ENCODE peak calls at places on chromosomes 16 and 17, in ten cellular contexts. R, S, G, O, J, L, P, K, F and X are unnamed samples.

GRCh38 chr17:40541873-40542561 is 23.3 kb downstream of the CCR7 start:
- DNase-seq in R (no peak), S (no peak), G (no peak), O (no peak), J (no peak), L (no peak), P (no peak), K (no peak), F (no peak), X (no peak)

GRCh38 chr16:23835390-23836077 is at the start of gene PRKCB:
- DNase-seq in R (peak), S (peak), G (peak), O (peak), J (peak), L (peak), P (peak), K (peak), F (peak), X (no peak)

GRCh38 chr16:87621976-87622713 is 19.8 kb downstream of the JPH3 start:
- DNase-seq in R (no peak), S (no peak), G (no peak), O (no peak), J (no peak), L (no peak), P (no peak), K (no peak), F (no peak), X (no peak)

GRCh38 chr17:57369509-57369945 is 113.2 kb downstream of the MSI2 start:
- DNase-seq in R (no peak), S (no peak), G (no peak), O (no peak), J (peak), L (no peak), P (peak), K (no peak), F (no peak), X (no peak)

GRCh38 chr17:51541215-51541614 is 280.9 kb downstream of the UTP18 start:
- DNase-seq in R (no peak), S (no peak), G (no peak), O (no peak), J (no peak), L (no peak), P (no peak), K (no peak), F (no peak), X (no peak)

GRCh38 chr17:40070644-40070894 is 7.8 kb downstream of the THRA start:
- DNase-seq in R (no peak), S (no peak), G (no peak), O (no peak), J (no peak), L (no peak), P (no peak), K (no peak), F (no peak), X (no peak)

GRCh38 chr16:27841061-27841801 is 222.3 kb downstream of the GSG1L start:
- DNase-seq in R (no peak), S (no peak), G (peak), O (no peak), J (no peak), L (no peak), P (no peak), K (no peak), F (no peak), X (no peak)

GRCh38 chr17:9676084-9676483 is 30.8 kb downstream of the USP43 start:
- DNase-seq in R (no peak), S (no peak), G (no peak), O (no peak), J (no peak), L (no peak), P (no peak), K (no peak), F (no peak), X (no peak)

GRCh38 chr17:57567278-57567677 is 177.8 kb downstream of the CCDC182 start:
- DNase-seq in R (no peak), S (no peak), G (no peak), O (no peak), J (no peak), L (peak), P (no peak), K (no peak), F (no peak), X (no peak)

GRCh38 chr16:65521685-65522338 is 399.9 kb upstream of the CDH11 start:
- DNase-seq in R (no peak), S (no peak), G (no peak), O (no peak), J (no peak), L (no peak), P (peak), K (no peak), F (no peak), X (no peak)

GRCh38 chr17:73431401-73432205 is 119.8 kb upstream of the CDC42EP4 start:
- DNase-seq in R (no peak), S (no peak), G (peak), O (no peak), J (no peak), L (no peak), P (no peak), K (no peak), F (no peak), X (no peak)

GRCh38 chr17:82216301-82217119 is 3.9 kb upstream of the CCDC57 start:
- DNase-seq in R (peak), S (no peak), G (no peak), O (no peak), J (peak), L (no peak), P (peak), K (peak), F (peak), X (no peak)

GRCh38 chr16:12111819-12112218 is 135.3 kb downstream of the SNX29 start:
- DNase-seq in R (no peak), S (no peak), G (no peak), O (no peak), J (no peak), L (no peak), P (no peak), K (no peak), F (no peak), X (no peak)

GRCh38 chr17:15963670-15964110 is 18.8 kb downstream of the ADORA2B start:
- DNase-seq in R (no peak), S (no peak), G (no peak), O (no peak), J (peak), L (no peak), P (peak), K (no peak), F (no peak), X (no peak)

GRCh38 chr17:3875317-3875716 is 17.5 kb downstream of the CAMKK1 start:
- DNase-seq in R (no peak), S (no peak), G (no peak), O (no peak), J (no peak), L (no peak), P (no peak), K (no peak), F (no peak), X (no peak)

GRCh38 chr17:65230040-65230439 is 92.9 kb downstream of the RGS9 start:
- DNase-seq in R (no peak), S (no peak), G (no peak), O (no peak), J (no peak), L (no peak), P (no peak), K (no peak), F (no peak), X (no peak)

GRCh38 chr17:9258115-9259020 is 237.1 kb downstream of the NTN1 start:
- DNase-seq in R (no peak), S (no peak), G (no peak), O (no peak), J (no peak), L (no peak), P (peak), K (no peak), F (no peak), X (no peak)

GRCh38 chr17:70017112-70017511 is 57.9 kb upstream of the KCNJ16 start:
- DNase-seq in R (no peak), S (no peak), G (no peak), O (no peak), J (no peak), L (no peak), P (no peak), K (no peak), F (no peak), X (no peak)

GRCh38 chr16:55301385-55302008 is 22.5 kb upstream of the IRX6 start:
- DNase-seq in R (no peak), S (no peak), G (no peak), O (no peak), J (no peak), L (no peak), P (no peak), K (no peak), F (no peak), X (no peak)

GRCh38 chr17:3754458-3755334 is 31.0 kb downstream of the HASPIN start:
- DNase-seq in R (no peak), S (peak), G (peak), O (peak), J (no peak), L (peak), P (no peak), K (peak), F (peak), X (no peak)

GRCh38 chr16:70675851-70676513 is 9.9 kb downstream of the MTSS2 start:
- DNase-seq in R (no peak), S (no peak), G (no peak), O (no peak), J (no peak), L (no peak), P (no peak), K (no peak), F (no peak), X (no peak)

GRCh38 chr17:66915204-66915611 is 49.3 kb upstream of the CACNG4 start:
- DNase-seq in R (no peak), S (no peak), G (peak), O (no peak), J (no peak), L (no peak), P (no peak), K (no peak), F (no peak), X (no peak)

GRCh38 chr16:89006036-89006752 is 29.2 kb upstream of the CBFA2T3 start:
- DNase-seq in R (no peak), S (no peak), G (no peak), O (no peak), J (no peak), L (no peak), P (no peak), K (no peak), F (no peak), X (no peak)

GRCh38 chr16:80092686-80093085 is 448.1 kb upstream of the DYNLRB2 start:
- DNase-seq in R (no peak), S (no peak), G (no peak), O (no peak), J (no peak), L (no peak), P (no peak), K (no peak), F (no peak), X (no peak)

GRCh38 chr16:62213763-62214162 is 177.5 kb upstream of the CDH8 start:
- DNase-seq in R (no peak), S (peak), G (peak), O (no peak), J (no peak), L (no peak), P (no peak), K (no peak), F (no peak), X (no peak)

GRCh38 chr17:74446551-74447500 is 14.9 kb downstream of the GPRC5C start:
- DNase-seq in R (no peak), S (no peak), G (no peak), O (no peak), J (no peak), L (no peak), P (no peak), K (peak), F (peak), X (peak)

GRCh38 chr16:2160915-2161551 is 5.5 kb downstream of the TRAF7 start:
- DNase-seq in R (no peak), S (no peak), G (no peak), O (no peak), J (peak), L (no peak), P (no peak), K (peak), F (peak), X (no peak)

GRCh38 chr17:58005031-58005727 is 1.9 kb downstream of the SRSF1 start:
- DNase-seq in R (no peak), S (no peak), G (no peak), O (no peak), J (peak), L (no peak), P (no peak), K (no peak), F (no peak), X (no peak)

GRCh38 chr16:7304932-7305331 is 27.7 kb upstream of the RBFOX1 start:
- DNase-seq in R (no peak), S (no peak), G (no peak), O (no peak), J (no peak), L (no peak), P (no peak), K (no peak), F (no peak), X (no peak)

GRCh38 chr16:50699345-50700159 is 6.1 kb downstream of the NOD2 start:
- DNase-seq in R (no peak), S (no peak), G (no peak), O (no peak), J (peak), L (no peak), P (no peak), K (no peak), F (no peak), X (no peak)

GRCh38 chr16:9901-10665 is 43.3 kb downstream of the POLR3K start:
- DNase-seq in R (no peak), S (no peak), G (no peak), O (peak), J (no peak), L (no peak), P (no peak), K (no peak), F (no peak), X (no peak)

GRCh38 chr16:86881118-86881510 is 302.8 kb downstream of the FOXL1 start:
- DNase-seq in R (no peak), S (no peak), G (no peak), O (no peak), J (no peak), L (no peak), P (no peak), K (no peak), F (no peak), X (no peak)

GRCh38 chr17:70420876-70421445 is 251.6 kb downstream of the KCNJ2 start:
- DNase-seq in R (no peak), S (no peak), G (no peak), O (no peak), J (no peak), L (no peak), P (no peak), K (no peak), F (no peak), X (no peak)

GRCh38 chr17:68972119-68972704 is 17.0 kb upstream of the ABCA8 start:
- DNase-seq in R (peak), S (no peak), G (no peak), O (no peak), J (peak), L (peak), P (peak), K (peak), F (peak), X (no peak)